ENCODE peak calls at places on chromosomes 13 and 19, in nine cellular contexts. One of them, this sample, is unnamed.

GRCh38 chr13:62643007-62643483 is 1227.4 kb upstream of the PCDH20 start:
- DNase-seq in HAP-1: no peak
- DNase-seq in Ammon's horn: no peak
- DNase-seq in GM12865: peak; percentile 39
- DNase-seq in activated naive CD8-positive, alpha-beta T cell treated with anti-CD3 and anti-CD28 coated beads, Interleukin-2, amount 50 U/mL, for 24 hours: peak; percentile 3
- DNase-seq in smooth muscle cell of the brain vasculature: no peak
- DNase-seq in GM23248: peak; percentile 4
- DNase-seq in HT1080: peak; percentile 96
- DNase-seq in HEK293T: no peak
- DNase-seq in this sample: peak; percentile 19

GRCh38 chr13:66329988-66330429 is 900.1 kb downstream of the PCDH9 start:
- DNase-seq in GM12865: no peak
- DNase-seq in GM23248: no peak
- DNase-seq in HT1080: peak; percentile 52
- DNase-seq in smooth muscle cell of the brain vasculature: no peak
- DNase-seq in Ammon's horn: peak; percentile 31
- DNase-seq in HEK293T: no peak
- DNase-seq in HAP-1: no peak
- DNase-seq in activated naive CD8-positive, alpha-beta T cell treated with anti-CD3 and anti-CD28 coated beads, Interleukin-2, amount 50 U/mL, for 24 hours: no peak
- DNase-seq in this sample: no peak

GRCh38 chr19:17718988-17719711 is at the start of gene MAP1S:
- DNase-seq in GM23248: peak; percentile 75
- DNase-seq in HEK293T: peak; percentile 88
- DNase-seq in GM12865: peak; percentile 78
- DNase-seq in smooth muscle cell of the brain vasculature: no peak
- DNase-seq in HT1080: peak; percentile 67
- DNase-seq in HAP-1: peak; percentile 67
- DNase-seq in Ammon's horn: peak; percentile 50
- DNase-seq in activated naive CD8-positive, alpha-beta T cell treated with anti-CD3 and anti-CD28 coated beads, Interleukin-2, amount 50 U/mL, for 24 hours: peak; percentile 80
- DNase-seq in this sample: peak; percentile 67

GRCh38 chr19:35295792-35296462 is 4.0 kb downstream of the MAG start:
- DNase-seq in GM12865: peak; percentile 62
- DNase-seq in HAP-1: no peak
- DNase-seq in HT1080: no peak
- DNase-seq in activated naive CD8-positive, alpha-beta T cell treated with anti-CD3 and anti-CD28 coated beads, Interleukin-2, amount 50 U/mL, for 24 hours: peak; percentile 26
- DNase-seq in Ammon's horn: no peak
- DNase-seq in HEK293T: no peak
- DNase-seq in GM23248: no peak
- DNase-seq in smooth muscle cell of the brain vasculature: no peak
- DNase-seq in this sample: no peak

GRCh38 chr19:42176649-42176989 is 40.9 kb downstream of the DEDD2 start:
- DNase-seq in GM12865: no peak
- DNase-seq in Ammon's horn: no peak
- DNase-seq in GM23248: peak; percentile 75
- DNase-seq in HT1080: no peak
- DNase-seq in HAP-1: no peak
- DNase-seq in activated naive CD8-positive, alpha-beta T cell treated with anti-CD3 and anti-CD28 coated beads, Interleukin-2, amount 50 U/mL, for 24 hours: peak; percentile 35
- DNase-seq in smooth muscle cell of the brain vasculature: no peak
- DNase-seq in HEK293T: peak; percentile 65
- DNase-seq in this sample: peak; percentile 32

GRCh38 chr13:45341799-45342584 is 1.0 kb upstream of the TPT1 start:
- DNase-seq in HT1080: peak; percentile 33
- DNase-seq in activated naive CD8-positive, alpha-beta T cell treated with anti-CD3 and anti-CD28 coated beads, Interleukin-2, amount 50 U/mL, for 24 hours: no peak
- DNase-seq in HEK293T: peak; percentile 32
- DNase-seq in Ammon's horn: no peak
- DNase-seq in GM23248: peak; percentile 85
- DNase-seq in GM12865: no peak
- DNase-seq in HAP-1: no peak
- DNase-seq in smooth muscle cell of the brain vasculature: no peak
- DNase-seq in this sample: no peak

GRCh38 chr13:57820924-57821323 is 189.4 kb downstream of the PCDH17 start:
- DNase-seq in smooth muscle cell of the brain vasculature: no peak
- DNase-seq in HT1080: no peak
- DNase-seq in Ammon's horn: no peak
- DNase-seq in activated naive CD8-positive, alpha-beta T cell treated with anti-CD3 and anti-CD28 coated beads, Interleukin-2, amount 50 U/mL, for 24 hours: no peak
- DNase-seq in GM12865: no peak
- DNase-seq in GM23248: no peak
- DNase-seq in HAP-1: no peak
- DNase-seq in HEK293T: no peak
- DNase-seq in this sample: no peak

GRCh38 chr19:30150626-30151025 is 208.6 kb downstream of the URI1 start:
- DNase-seq in GM12865: no peak
- DNase-seq in activated naive CD8-positive, alpha-beta T cell treated with anti-CD3 and anti-CD28 coated beads, Interleukin-2, amount 50 U/mL, for 24 hours: no peak
- DNase-seq in Ammon's horn: peak; percentile 54
- DNase-seq in smooth muscle cell of the brain vasculature: no peak
- DNase-seq in HT1080: no peak
- DNase-seq in HEK293T: no peak
- DNase-seq in GM23248: peak; percentile 7
- DNase-seq in HAP-1: no peak
- DNase-seq in this sample: peak; percentile 72

GRCh38 chr19:50551713-50552187 is 16.5 kb downstream of the LRRC4B start:
- DNase-seq in HEK293T: no peak
- DNase-seq in Ammon's horn: peak; percentile 92
- DNase-seq in GM12865: no peak
- DNase-seq in HAP-1: no peak
- DNase-seq in GM23248: peak; percentile 18
- DNase-seq in activated naive CD8-positive, alpha-beta T cell treated with anti-CD3 and anti-CD28 coated beads, Interleukin-2, amount 50 U/mL, for 24 hours: no peak
- DNase-seq in HT1080: no peak
- DNase-seq in smooth muscle cell of the brain vasculature: no peak
- DNase-seq in this sample: no peak

GRCh38 chr19:56905616-56906015 is 65.1 kb upstream of the PEG3 start:
- DNase-seq in activated naive CD8-positive, alpha-beta T cell treated with anti-CD3 and anti-CD28 coated beads, Interleukin-2, amount 50 U/mL, for 24 hours: no peak
- DNase-seq in Ammon's horn: no peak
- DNase-seq in GM23248: no peak
- DNase-seq in HAP-1: no peak
- DNase-seq in GM12865: no peak
- DNase-seq in HT1080: no peak
- DNase-seq in HEK293T: no peak
- DNase-seq in smooth muscle cell of the brain vasculature: no peak
- DNase-seq in this sample: no peak

GRCh38 chr19:27966390-27966816 is 1246.5 kb downstream of the UQCRFS1 start:
- DNase-seq in smooth muscle cell of the brain vasculature: no peak
- DNase-seq in HAP-1: peak; percentile 4
- DNase-seq in GM12865: peak; percentile 21
- DNase-seq in Ammon's horn: peak; percentile 34
- DNase-seq in activated naive CD8-positive, alpha-beta T cell treated with anti-CD3 and anti-CD28 coated beads, Interleukin-2, amount 50 U/mL, for 24 hours: no peak
- DNase-seq in HT1080: no peak
- DNase-seq in HEK293T: no peak
- DNase-seq in GM23248: peak; percentile 48
- DNase-seq in this sample: no peak

GRCh38 chr19:48501446-48501960 is 10.1 kb downstream of the LMTK3 start:
- DNase-seq in GM23248: no peak
- DNase-seq in Ammon's horn: no peak
- DNase-seq in activated naive CD8-positive, alpha-beta T cell treated with anti-CD3 and anti-CD28 coated beads, Interleukin-2, amount 50 U/mL, for 24 hours: peak; percentile 52
- DNase-seq in HEK293T: peak; percentile 68
- DNase-seq in HT1080: peak; percentile 21
- DNase-seq in smooth muscle cell of the brain vasculature: no peak
- DNase-seq in HAP-1: peak; percentile 94
- DNase-seq in GM12865: no peak
- DNase-seq in this sample: no peak

GRCh38 chr19:28456264-28456663 is 756.7 kb downstream of the UQCRFS1 start:
- DNase-seq in activated naive CD8-positive, alpha-beta T cell treated with anti-CD3 and anti-CD28 coated beads, Interleukin-2, amount 50 U/mL, for 24 hours: no peak
- DNase-seq in smooth muscle cell of the brain vasculature: no peak
- DNase-seq in HT1080: no peak
- DNase-seq in HAP-1: no peak
- DNase-seq in HEK293T: no peak
- DNase-seq in Ammon's horn: no peak
- DNase-seq in GM23248: no peak
- DNase-seq in GM12865: no peak
- DNase-seq in this sample: no peak

GRCh38 chr13:111904701-111905608 is 162.0 kb upstream of the SOX1 start:
- DNase-seq in Ammon's horn: no peak
- DNase-seq in HEK293T: peak; percentile 15
- DNase-seq in GM23248: no peak
- DNase-seq in HT1080: no peak
- DNase-seq in smooth muscle cell of the brain vasculature: no peak
- DNase-seq in GM12865: no peak
- DNase-seq in activated naive CD8-positive, alpha-beta T cell treated with anti-CD3 and anti-CD28 coated beads, Interleukin-2, amount 50 U/mL, for 24 hours: no peak
- DNase-seq in HAP-1: no peak
- DNase-seq in this sample: no peak

This sample was measured in Daoy.